ENCODE peak calls at places on chromosomes 5 and 9, in ten cellular contexts. Q is ascending aorta, D is GM23338, U is astrocyte, A is kidney, C is fibroblast of lung, S is HCT116, B is colonic mucosa, M is heart right ventricle, Y is OCI-LY7. R is an unnamed sample.

GRCh38 chr5:103667068-103667467 is 104.5 kb upstream of the NUDT12 start:
- DNase-seq in Y (no peak), M (no peak), C (peak; percentile 57), U (peak; percentile 46), B (no peak), D (no peak), Q (no peak), S (no peak), A (no peak), R (no peak)

GRCh38 chr5:82416506-82416905 is 138.4 kb upstream of the RPS23 start:
- DNase-seq in Q (no peak), B (no peak), D (no peak), U (peak; percentile 39), S (no peak), Y (no peak), M (no peak), A (no peak), C (peak; percentile 58), R (no peak)

GRCh38 chr5:139146809-139147742 is 51.1 kb downstream of the SIL1 start:
- DNase-seq in M (no peak), S (no peak), Y (no peak), U (no peak), Q (no peak), D (no peak), A (no peak), B (no peak), C (no peak), R (no peak)

GRCh38 chr9:91503650-91504007 is 80.0 kb upstream of the NFIL3 start:
- DNase-seq in C (peak; percentile 34), D (no peak), S (no peak), U (no peak), A (no peak), M (no peak), Q (no peak), Y (no peak), B (no peak), R (no peak)

GRCh38 chr5:126647071-126647470 is 46.3 kb downstream of the PHAX start:
- DNase-seq in C (no peak), D (no peak), M (no peak), U (no peak), Y (no peak), S (no peak), Q (no peak), B (peak; percentile 60), A (no peak), R (no peak)

GRCh38 chr9:115006660-115007059 is 76.3 kb upstream of the TNFSF8 start:
- DNase-seq in C (peak; percentile 98), B (no peak), A (no peak), Q (no peak), Y (no peak), D (no peak), U (peak; percentile 98), M (no peak), S (no peak), R (no peak)

GRCh38 chr5:58077966-58078365 is 381.9 kb downstream of the PLK2 start:
- DNase-seq in C (no peak), A (no peak), Y (no peak), S (no peak), D (no peak), B (no peak), Q (no peak), U (no peak), M (no peak), R (no peak)

GRCh38 chr9:134502261-134503211 is 139.1 kb upstream of the COL5A1 start:
- DNase-seq in U (peak; percentile 98), B (peak; percentile 45), S (no peak), D (no peak), Y (no peak), Q (no peak), A (peak; percentile 87), M (peak; percentile 72), C (peak; percentile 99), R (peak; percentile 43)

GRCh38 chr5:157602505-157602904 is 26.9 kb upstream of the ADAM19 start:
- DNase-seq in M (no peak), A (no peak), Q (no peak), U (peak; percentile 55), C (peak; percentile 69), B (no peak), D (no peak), Y (peak; percentile 76), S (no peak), R (no peak)

GRCh38 chr5:133526368-133526767 is 86.0 kb downstream of the FSTL4 start:
- DNase-seq in B (no peak), U (no peak), Y (no peak), M (no peak), C (no peak), Q (no peak), A (no peak), D (no peak), S (no peak), R (no peak)

GRCh38 chr5:114237766-114238165 is 124.1 kb upstream of the KCNN2 start:
- DNase-seq in B (no peak), M (no peak), Q (no peak), S (peak; percentile 7), D (no peak), C (peak; percentile 93), U (peak; percentile 93), Y (no peak), A (no peak), R (no peak)

GRCh38 chr9:97387936-97388684 is 23.8 kb upstream of the TDRD7 start:
- DNase-seq in Q (no peak), S (no peak), C (no peak), M (no peak), Y (no peak), D (peak; percentile 43), U (no peak), A (no peak), B (no peak), R (no peak)

GRCh38 chr5:151947924-151948323 is 23.3 kb upstream of the GLRA1 start:
- DNase-seq in A (no peak), Q (no peak), C (no peak), S (no peak), M (no peak), U (no peak), D (no peak), Y (no peak), B (no peak), R (no peak)

GRCh38 chr5:108220834-108221233 is 161.1 kb downstream of the FBXL17 start:
- DNase-seq in A (no peak), Q (no peak), U (no peak), B (no peak), C (no peak), S (no peak), M (no peak), Y (no peak), D (no peak), R (no peak)

GRCh38 chr5:127076730-127077129 is 3.4 kb upstream of the C5orf63 start:
- DNase-seq in U (peak; percentile 20), B (peak; percentile 30), M (no peak), S (no peak), D (peak; percentile 39), C (peak; percentile 44), Q (no peak), Y (no peak), A (peak; percentile 66), R (no peak)

GRCh38 chr5:54171645-54172384 is 138.6 kb downstream of the ARL15 start:
- DNase-seq in C (peak; percentile 79), A (no peak), Q (no peak), S (no peak), Y (peak; percentile 78), M (no peak), U (peak; percentile 76), B (peak; percentile 36), D (no peak), R (no peak)

GRCh38 chr5:123125172-123125508 is 36.1 kb downstream of the PRDM6 start:
- DNase-seq in D (no peak), M (no peak), S (no peak), Q (no peak), U (peak; percentile 54), Y (no peak), C (peak; percentile 63), A (no peak), B (no peak), R (no peak)

GRCh38 chr9:6545017-6545691 is 100.4 kb downstream of the GLDC start:
- DNase-seq in U (peak; percentile 37), D (no peak), Q (no peak), Y (no peak), B (no peak), M (no peak), A (no peak), S (no peak), C (peak; percentile 48), R (no peak)
- H3K27ac ChIP-seq in U (no peak overlapping the region), D (no peak overlapping the region), Q (no peak overlapping the region), Y (no peak overlapping the region), B (no peak overlapping the region), M (no peak overlapping the region), A (no peak overlapping the region), S (no peak overlapping the region), C (no peak overlapping the region), R (no peak overlapping the region)

GRCh38 chr9:70949239-70949638 is 172.2 kb downstream of the TRPM3 start:
- DNase-seq in B (no peak), D (no peak), Q (no peak), M (no peak), A (no peak), S (no peak), U (no peak), Y (peak; percentile 22), C (no peak), R (no peak)
- H3K36me3 ChIP-seq in B (no peaks in the 10 kb centered on the region), D (no peaks in the 10 kb centered on the region), Q (no peaks in the 10 kb centered on the region), M (no peaks in the 10 kb centered on the region), A (no peaks in the 10 kb centered on the region), S (no peaks in the 10 kb centered on the region), U (no peaks in the 10 kb centered on the region), Y (no peaks in the 10 kb centered on the region), C (no peaks in the 10 kb centered on the region), R (no peaks in the 10 kb centered on the region)

DNA sequence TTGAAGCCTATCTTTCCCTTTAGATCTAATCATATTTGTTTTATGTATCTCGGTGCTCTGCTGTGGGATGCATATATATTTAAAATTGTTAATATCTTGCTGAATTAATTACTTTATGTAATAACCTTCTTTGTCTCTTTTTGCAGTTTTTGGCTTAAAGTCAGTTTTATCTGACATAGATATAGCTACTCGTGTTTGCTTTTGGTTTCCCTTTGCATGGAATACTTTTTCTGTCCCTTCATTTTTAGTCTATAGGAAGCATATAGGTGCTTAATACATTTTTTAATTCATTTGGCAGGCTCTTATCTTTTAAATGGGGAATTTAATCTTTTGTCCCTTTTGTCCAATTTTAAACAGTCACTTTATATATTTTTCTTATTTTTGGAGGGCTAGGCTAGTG is 360.6 kb upstream of the PRR16 start:
- DNase-seq in M (no peak), S (no peak), Q (no peak), A (no peak), Y (no peak), C (no peak), U (no peak), B (no peak), D (no peak), R (no peak)
- H3K4me1 ChIP-seq in M (no peaks in the 10 kb centered on the region), S (no peaks in the 10 kb centered on the region), Q (no peaks in the 10 kb centered on the region), A (no peaks in the 10 kb centered on the region), Y (no peaks in the 10 kb centered on the region), C (no peaks in the 10 kb centered on the region), U (no peaks in the 10 kb centered on the region), B (no peaks in the 10 kb centered on the region), D (no peaks in the 10 kb centered on the region), R (no peaks in the 10 kb centered on the region)

GRCh38 chr9:99807276-99807852 is 14.3 kb upstream of the NR4A3 start:
- DNase-seq in S (no peak), Y (peak; percentile 70), A (peak; percentile 63), U (peak; percentile 32), D (peak; percentile 86), B (peak; percentile 66), C (peak; percentile 41), Q (no peak), M (peak; percentile 36), R (peak; percentile 58)
- H3K27ac ChIP-seq in S (no peak overlapping the region), Y (no peak overlapping the region), A (no peak overlapping the region), U (no peak overlapping the region), D (no peak overlapping the region), B (no peak overlapping the region), C (no peak overlapping the region), Q (no peak overlapping the region), M (no peak overlapping the region), R (no peak overlapping the region)